ENCODE peak calls at places on chromosomes 2 and 18, in four cellular contexts. One of them, this sample, is unnamed.
A peak's percentile ranks its signal among the peaks of the same experiment; 100 is the strongest.

GRCh38 chr2:8303322-8303832 is 378.5 kb upstream of the ID2 start:
- DNase-seq in AG10803: no peak
- DNase-seq in A549: no peak
- DNase-seq in WERI-Rb-1: no peak
- DNase-seq in this sample: no peak

GRCh38 chr18:27004056-27004829 is 138.7 kb upstream of the AQP4 start:
- DNase-seq in AG10803: peak; percentile 14
- DNase-seq in A549: no peak
- DNase-seq in WERI-Rb-1: no peak
- DNase-seq in this sample: peak; percentile 1

GRCh38 chr2:240611601-240612210 is 13.6 kb upstream of the GPR35 start:
- DNase-seq in WERI-Rb-1: peak; percentile 1
- DNase-seq in A549: no peak
- DNase-seq in AG10803: no peak
- DNase-seq in this sample: no peak

GRCh38 chr2:41170589-41170988 is 718.7 kb upstream of the SLC8A1 start:
- DNase-seq in A549: no peak
- DNase-seq in AG10803: no peak
- DNase-seq in WERI-Rb-1: no peak
- DNase-seq in this sample: no peak

GRCh38 chr18:76615065-76615733 is 120.2 kb upstream of the ZNF516 start:
- DNase-seq in AG10803: no peak
- DNase-seq in WERI-Rb-1: no peak
- DNase-seq in A549: no peak
- DNase-seq in this sample: no peak

GRCh38 chr2:126635281-126635680 is 20.7 kb upstream of the GYPC start:
- DNase-seq in WERI-Rb-1: no peak
- DNase-seq in AG10803: peak; percentile 85
- DNase-seq in A549: no peak
- DNase-seq in this sample: no peak

GRCh38 chr2:215210082-215210481 is 71.7 kb upstream of the ABCA12 start:
- DNase-seq in WERI-Rb-1: no peak
- DNase-seq in AG10803: no peak
- DNase-seq in A549: no peak
- DNase-seq in this sample: no peak

GRCh38 chr18:72542993-72543361 is 1.2 kb downstream of the CBLN2 start:
- DNase-seq in WERI-Rb-1: peak; percentile 17
- DNase-seq in AG10803: no peak
- DNase-seq in A549: no peak
- DNase-seq in this sample: no peak

GRCh38 chr2:221994926-221995325 is 303.9 kb downstream of the PAX3 start:
- DNase-seq in A549: no peak
- DNase-seq in WERI-Rb-1: no peak
- DNase-seq in AG10803: no peak
- DNase-seq in this sample: no peak

GRCh38 chr18:71398530-71398929 is 1109.7 kb downstream of the SOCS6 start:
- DNase-seq in AG10803: no peak
- DNase-seq in A549: no peak
- DNase-seq in WERI-Rb-1: peak; percentile 50
- DNase-seq in this sample: no peak

GRCh38 chr2:70902067-70902442 is 33.6 kb upstream of the ATP6V1B1 start:
- DNase-seq in A549: no peak
- DNase-seq in AG10803: peak; percentile 19
- DNase-seq in WERI-Rb-1: no peak
- DNase-seq in this sample: no peak

GRCh38 chr18:48683197-48683596 is 144.4 kb downstream of the CTIF start:
- DNase-seq in WERI-Rb-1: no peak
- DNase-seq in A549: no peak
- DNase-seq in AG10803: no peak
- DNase-seq in this sample: no peak

GRCh38 chr2:43090317-43090716 is 136.1 kb downstream of the ZFP36L2 start:
- DNase-seq in WERI-Rb-1: no peak
- DNase-seq in AG10803: no peak
- DNase-seq in A549: no peak
- DNase-seq in this sample: no peak

GRCh38 chr2:172465417-172466334 is 38.3 kb downstream of the ITGA6 start:
- DNase-seq in A549: peak; percentile 40
- DNase-seq in WERI-Rb-1: peak; percentile 73
- DNase-seq in AG10803: peak; percentile 89
- DNase-seq in this sample: peak; percentile 64

GRCh38 chr2:85750509-85751299 is 3.1 kb upstream of the ATOH8 start:
- DNase-seq in AG10803: peak; percentile 63
- DNase-seq in A549: peak; percentile 87
- DNase-seq in WERI-Rb-1: peak; percentile 81
- DNase-seq in this sample: no peak

GRCh38 chr2:139791330-139791729 is 1011.1 kb upstream of the NXPH2 start:
- DNase-seq in WERI-Rb-1: no peak
- DNase-seq in AG10803: no peak
- DNase-seq in A549: no peak
- DNase-seq in this sample: no peak

GRCh38 chr2:159131882-159132281 is 154.6 kb downstream of the WDSUB1 start:
- DNase-seq in WERI-Rb-1: no peak
- DNase-seq in AG10803: peak; percentile 92
- DNase-seq in A549: no peak
- DNase-seq in this sample: peak; percentile 83

GRCh38 chr2:74051504-74051903 is 66.8 kb downstream of the TET3 start:
- DNase-seq in A549: no peak
- DNase-seq in AG10803: no peak
- DNase-seq in WERI-Rb-1: no peak
- DNase-seq in this sample: no peak

GRCh38 chr2:72205546-72205863 is 57.8 kb upstream of the CYP26B1 start:
- DNase-seq in AG10803: no peak
- DNase-seq in A549: no peak
- DNase-seq in WERI-Rb-1: no peak
- DNase-seq in this sample: no peak

GRCh38 chr2:32491346-32491745 is 134.5 kb downstream of the BIRC6 start:
- DNase-seq in AG10803: no peak
- DNase-seq in WERI-Rb-1: no peak
- DNase-seq in A549: no peak
- DNase-seq in this sample: no peak

GRCh38 chr18:46333371-46334199 is 229.4 kb downstream of the HAUS1 start:
- DNase-seq in A549: peak; percentile 41
- DNase-seq in WERI-Rb-1: peak; percentile 85
- DNase-seq in AG10803: peak; percentile 5
- DNase-seq in this sample: no peak

GRCh38 chr2:72133721-72134407 is 13.8 kb downstream of the CYP26B1 start:
- DNase-seq in AG10803: no peak
- DNase-seq in WERI-Rb-1: no peak
- DNase-seq in A549: no peak
- DNase-seq in this sample: no peak

GRCh38 chr2:182866095-182866460 is 359 bp downstream of the FRZB start:
- DNase-seq in AG10803: no peak
- DNase-seq in A549: no peak
- DNase-seq in WERI-Rb-1: peak; percentile 17
- DNase-seq in this sample: no peak

GRCh38 chr2:41420219-41420618 is 627.6 kb upstream of the PKDCC start:
- DNase-seq in A549: no peak
- DNase-seq in WERI-Rb-1: no peak
- DNase-seq in AG10803: no peak
- DNase-seq in this sample: no peak

GRCh38 chr2:202375006-202375610 is 1.0 kb upstream of the BMPR2 start:
- DNase-seq in A549: no peak
- DNase-seq in WERI-Rb-1: peak; percentile 48
- DNase-seq in AG10803: peak; percentile 77
- DNase-seq in this sample: peak; percentile 40

GRCh38 chr2:217551229-217551909 is 451.4 kb downstream of the TNS1 start:
- DNase-seq in AG10803: peak; percentile 91
- DNase-seq in A549: peak; percentile 5
- DNase-seq in WERI-Rb-1: no peak
- DNase-seq in this sample: no peak

GRCh38 chr2:230627806-230628724 is 84.6 kb upstream of the CAB39 start:
- DNase-seq in A549: no peak
- DNase-seq in AG10803: peak; percentile 48
- DNase-seq in WERI-Rb-1: no peak
- DNase-seq in this sample: no peak

GRCh38 chr2:230254152-230254881 is 28.8 kb downstream of the SP140 start:
- DNase-seq in WERI-Rb-1: no peak
- DNase-seq in A549: no peak
- DNase-seq in AG10803: no peak
- DNase-seq in this sample: no peak

GRCh38 chr18:22106536-22107292 is 62.7 kb upstream of the GATA6 start:
- DNase-seq in AG10803: no peak
- DNase-seq in A549: no peak
- DNase-seq in WERI-Rb-1: no peak
- DNase-seq in this sample: no peak

GRCh38 chr18:907171-907879 is 2.7 kb downstream of the ADCYAP1 start:
- DNase-seq in A549: no peak
- DNase-seq in AG10803: no peak
- DNase-seq in WERI-Rb-1: peak; percentile 37
- DNase-seq in this sample: no peak

GRCh38 chr2:240202616-240203015 is 62.2 kb upstream of the OTOS start:
- DNase-seq in A549: no peak
- DNase-seq in AG10803: no peak
- DNase-seq in WERI-Rb-1: no peak
- DNase-seq in this sample: no peak

GRCh38 chr2:71154798-71155197 is 24.4 kb downstream of the MPHOSPH10 start:
- DNase-seq in WERI-Rb-1: peak; percentile 81
- DNase-seq in AG10803: no peak
- DNase-seq in A549: peak; percentile 32
- DNase-seq in this sample: no peak

GRCh38 chr2:96965781-96966514 is 20.4 kb downstream of the FAM178B start:
- DNase-seq in WERI-Rb-1: no peak
- DNase-seq in AG10803: no peak
- DNase-seq in A549: no peak
- DNase-seq in this sample: no peak

GRCh38 chr2:10190737-10191532 is 68.4 kb downstream of the RRM2 start:
- DNase-seq in WERI-Rb-1: no peak
- DNase-seq in A549: no peak
- DNase-seq in AG10803: no peak
- DNase-seq in this sample: no peak

GRCh38 chr2:150232321-150232720 is 255.1 kb downstream of the RND3 start:
- DNase-seq in A549: no peak
- DNase-seq in AG10803: no peak
- DNase-seq in WERI-Rb-1: no peak
- DNase-seq in this sample: no peak

GRCh38 chr2:71453404-71454220 is at the start of gene DYSF:
- DNase-seq in A549: no peak
- DNase-seq in AG10803: peak; percentile 21
- DNase-seq in WERI-Rb-1: no peak
- DNase-seq in this sample: no peak

GRCh38 chr18:35024196-35024595 is 17.0 kb upstream of the MAPRE2 start:
- DNase-seq in A549: no peak
- DNase-seq in WERI-Rb-1: no peak
- DNase-seq in AG10803: no peak
- DNase-seq in this sample: no peak

GRCh38 chr2:11784747-11785610 is 38.5 kb downstream of the LPIN1 start:
- DNase-seq in AG10803: peak; percentile 46
- DNase-seq in WERI-Rb-1: peak; percentile 59
- DNase-seq in A549: peak; percentile 65
- DNase-seq in this sample: no peak

GRCh38 chr2:102197389-102198137 is 10.7 kb downstream of the IL1RL2 start:
- DNase-seq in A549: no peak
- DNase-seq in WERI-Rb-1: no peak
- DNase-seq in AG10803: no peak
- DNase-seq in this sample: no peak

GRCh38 chr18:13222371-13223281 is 4.1 kb downstream of the LDLRAD4 start:
- DNase-seq in AG10803: peak; percentile 67
- DNase-seq in WERI-Rb-1: no peak
- DNase-seq in A549: no peak
- DNase-seq in this sample: no peak
- H3K4me3 ChIP-seq in AG10803: no peak overlapping the region
- H3K4me3 ChIP-seq in WERI-Rb-1: no peak overlapping the region
- H3K4me3 ChIP-seq in A549: no peak overlapping the region
- H3K4me3 ChIP-seq in this sample: no peak overlapping the region

GRCh38 chr2:223580951-223581350 is 21.2 kb downstream of the SCG2 start:
- DNase-seq in AG10803: peak; percentile 63
- DNase-seq in WERI-Rb-1: no peak
- DNase-seq in A549: peak; percentile 26
- DNase-seq in this sample: no peak
- TF ChIP-seq CTCF in AG10803: no peak
- TF ChIP-seq CTCF in WERI-Rb-1: no peak
- TF ChIP-seq CTCF in A549: no peak
- TF ChIP-seq CTCF in this sample: no peak

DNA sequence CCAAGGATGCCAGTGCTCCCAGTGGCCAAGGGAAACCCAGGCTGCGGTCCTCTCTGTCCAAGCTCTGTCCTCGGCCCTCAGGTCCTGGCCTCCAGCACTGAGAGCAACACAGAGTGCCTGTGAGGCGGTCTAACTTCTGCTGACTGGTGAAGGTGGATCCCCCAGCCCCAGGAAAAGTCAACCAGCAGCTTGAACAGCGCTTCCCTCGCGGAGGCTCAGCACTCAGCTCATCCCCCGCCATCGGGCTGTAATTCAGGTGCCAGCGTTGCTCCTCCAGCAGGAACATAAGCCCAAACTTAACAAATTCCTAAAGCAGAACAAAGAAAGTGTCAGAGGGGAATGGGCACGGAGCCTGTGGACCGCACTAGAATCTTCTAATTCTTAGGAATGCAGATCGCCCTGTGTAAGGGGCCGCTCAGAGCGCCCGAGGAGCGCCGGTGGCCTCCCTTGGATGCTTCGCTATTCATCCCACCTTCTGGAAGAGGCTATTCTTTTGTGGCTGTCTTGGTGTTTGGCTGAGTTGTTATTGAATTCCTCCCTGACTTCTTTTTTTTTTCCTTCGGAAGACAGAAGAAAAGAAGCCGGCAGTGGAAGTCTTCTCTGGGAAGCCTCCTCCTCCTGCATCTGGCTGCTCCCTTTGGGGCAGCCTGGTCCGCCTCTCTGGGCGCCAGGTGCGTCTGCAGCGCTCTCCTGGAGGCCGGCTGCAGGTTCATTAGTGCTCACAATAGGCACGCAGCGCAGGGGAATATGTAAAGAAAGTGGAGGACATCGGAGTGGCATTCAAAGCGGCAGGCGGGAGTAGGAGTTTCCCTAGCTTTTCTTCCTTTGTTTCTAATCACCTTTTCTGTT is 905.6 kb downstream of the TSN start:
- DNase-seq in WERI-Rb-1: no peak
- DNase-seq in A549: no peak
- DNase-seq in AG10803: no peak
- DNase-seq in this sample: no peak
- H3K4me3 ChIP-seq in WERI-Rb-1: no peak overlapping the region
- H3K4me3 ChIP-seq in A549: no peak overlapping the region
- H3K4me3 ChIP-seq in AG10803: no peak overlapping the region
- H3K4me3 ChIP-seq in this sample: no peak overlapping the region

GRCh38 chr18:7568426-7568825 is 1.3 kb downstream of the PTPRM start:
- DNase-seq in A549: no peak
- DNase-seq in AG10803: peak; percentile 18
- DNase-seq in WERI-Rb-1: peak; percentile 50
- DNase-seq in this sample: no peak
- TF ChIP-seq CTCF in A549: no peak
- TF ChIP-seq CTCF in AG10803: no peak
- TF ChIP-seq CTCF in WERI-Rb-1: peak; percentile 43
- TF ChIP-seq CTCF in this sample: peak; percentile 20

DNA sequence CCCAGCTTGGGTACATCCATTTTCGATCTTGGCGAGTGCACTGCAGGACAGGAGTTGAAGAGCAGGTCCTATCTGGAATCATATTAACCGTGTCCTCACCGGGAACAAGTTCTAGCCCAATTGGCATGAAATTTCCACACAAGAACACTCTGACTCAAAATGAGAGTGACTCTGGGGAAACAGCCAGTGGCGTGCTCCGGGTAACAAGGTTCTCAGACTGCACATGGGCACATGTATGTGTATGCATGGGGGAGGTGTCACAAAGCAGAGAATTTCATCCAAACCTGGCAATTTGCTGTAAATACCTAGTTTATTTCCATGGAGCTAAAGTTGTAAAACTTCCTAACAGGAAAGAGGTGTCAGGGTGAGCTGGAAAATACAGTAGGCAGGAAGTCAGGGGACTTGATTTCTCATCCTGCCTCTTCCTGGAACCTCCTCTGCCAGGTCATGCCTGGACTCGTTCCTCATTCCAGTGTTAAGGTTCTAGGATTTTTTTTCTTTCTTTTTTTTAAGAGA is 1.7 kb downstream of the TUBB6 start:
- DNase-seq in AG10803: peak; percentile 41
- DNase-seq in A549: no peak
- DNase-seq in WERI-Rb-1: no peak
- DNase-seq in this sample: no peak
- H3K4me3 ChIP-seq in AG10803: peak overlapping the region; percentile 87
- H3K4me3 ChIP-seq in A549: peak overlapping the region; percentile 62
- H3K4me3 ChIP-seq in WERI-Rb-1: no peak overlapping the region
- H3K4me3 ChIP-seq in this sample: peak overlapping the region; percentile 74

This sample was measured in AG09309.